ENCODE peak calls at places on chromosomes 2 and 18, in eight cellular contexts. R is midbrain; V is Ammon's horn; G is CD8-positive, alpha-beta T cell; D is D341Med; J is WTC11; T is amniotic stem cell; N is cardiac muscle cell. C is an unnamed sample.

GRCh38 chr2:166521155-166521554 is 27.1 kb upstream of the SCN7A start:
- DNase-seq in R (no peak), V (no peak), G (no peak), D (no peak), J (no peak), T (no peak), N (no peak), C (no peak)

GRCh38 chr18:72700961-72701710 is 157.0 kb upstream of the CBLN2 start:
- DNase-seq in R (peak), V (peak), G (no peak), D (no peak), J (no peak), T (peak), N (peak), C (no peak)

GRCh38 chr2:109260886-109261700 is 132.1 kb downstream of the SH3RF3 start:
- DNase-seq in R (no peak), V (no peak), G (no peak), D (no peak), J (peak), T (no peak), N (peak), C (no peak)

GRCh38 chr2:189276277-189276676 is 96.7 kb upstream of the COL5A2 start:
- DNase-seq in R (no peak), V (no peak), G (no peak), D (no peak), J (no peak), T (peak), N (no peak), C (no peak)

GRCh38 chr2:132547089-132547687 is 122.8 kb downstream of the LYPD1 start:
- DNase-seq in R (peak), V (peak), G (no peak), D (peak), J (peak), T (peak), N (peak), C (peak)

GRCh38 chr2:157473585-157473984 is 29.7 kb upstream of the CYTIP start:
- DNase-seq in R (no peak), V (no peak), G (no peak), D (no peak), J (no peak), T (no peak), N (no peak), C (no peak)

GRCh38 chr2:240288087-240288521 is 147.4 kb upstream of the GPC1 start:
- DNase-seq in R (no peak), V (no peak), G (no peak), D (no peak), J (no peak), T (no peak), N (no peak), C (no peak)

GRCh38 chr18:4106407-4107033 is 348.6 kb downstream of the DLGAP1 start:
- DNase-seq in R (peak), V (peak), G (peak), D (peak), J (peak), T (peak), N (peak), C (peak)

GRCh38 chr2:159455330-159455918 is 160.9 kb downstream of the BAZ2B start:
- DNase-seq in R (no peak), V (no peak), G (no peak), D (no peak), J (no peak), T (no peak), N (no peak), C (no peak)

GRCh38 chr2:28210535-28210934 is 182.1 kb upstream of the FOSL2 start:
- DNase-seq in R (no peak), V (no peak), G (no peak), D (no peak), J (no peak), T (no peak), N (no peak), C (no peak)

GRCh38 chr2:217905395-217905794 is 97.4 kb downstream of the TNS1 start:
- DNase-seq in R (peak), V (peak), G (no peak), D (no peak), J (no peak), T (no peak), N (no peak), C (no peak)

GRCh38 chr2:222445226-222445625 is 20.9 kb downstream of the SGPP2 start:
- DNase-seq in R (no peak), V (no peak), G (no peak), D (no peak), J (no peak), T (no peak), N (no peak), C (no peak)

GRCh38 chr2:120632796-120633646 is 102.6 kb upstream of the GLI2 start:
- DNase-seq in R (no peak), V (no peak), G (no peak), D (no peak), J (no peak), T (no peak), N (no peak), C (no peak)

GRCh38 chr18:54528942-54529376 is 62.1 kb upstream of the DYNAP start:
- DNase-seq in R (no peak), V (no peak), G (no peak), D (no peak), J (no peak), T (no peak), N (no peak), C (no peak)

GRCh38 chr2:224217962-224218347 is 178.9 kb upstream of the SERPINE2 start:
- DNase-seq in R (no peak), V (no peak), G (no peak), D (no peak), J (no peak), T (no peak), N (no peak), C (no peak)

GRCh38 chr18:29496276-29496675 is 1319.3 kb upstream of the CDH2 start:
- DNase-seq in R (no peak), V (no peak), G (no peak), D (no peak), J (no peak), T (no peak), N (no peak), C (no peak)

GRCh38 chr2:163698857-163699256 is 37.0 kb downstream of the FIGN start:
- DNase-seq in R (no peak), V (no peak), G (no peak), D (no peak), J (peak), T (no peak), N (peak), C (no peak)

GRCh38 chr2:112183327-112184025 is 45.3 kb downstream of the FBLN7 start:
- DNase-seq in R (no peak), V (no peak), G (no peak), D (no peak), J (no peak), T (no peak), N (no peak), C (no peak)

GRCh38 chr2:99818842-99819241 is 323.5 kb downstream of the AFF3 start:
- DNase-seq in R (no peak), V (no peak), G (no peak), D (no peak), J (no peak), T (no peak), N (peak), C (no peak)

GRCh38 chr2:54402350-54402749 is 53.8 kb upstream of the SPTBN1 start:
- DNase-seq in R (no peak), V (no peak), G (no peak), D (peak), J (no peak), T (no peak), N (no peak), C (no peak)

GRCh38 chr2:213021971-213022899 is 129.2 kb downstream of the IKZF2 start:
- DNase-seq in R (no peak), V (no peak), G (no peak), D (no peak), J (no peak), T (peak), N (no peak), C (no peak)

GRCh38 chr18:56869189-56869777 is 218.1 kb downstream of the WDR7 start:
- DNase-seq in R (peak), V (peak), G (no peak), D (peak), J (no peak), T (peak), N (peak), C (no peak)

GRCh38 chr18:5288517-5288935 is 7.0 kb downstream of the ZBTB14 start:
- DNase-seq in R (no peak), V (no peak), G (no peak), D (no peak), J (no peak), T (no peak), N (no peak), C (no peak)

GRCh38 chr2:88729061-88729745 is 37.7 kb downstream of the RPIA start:
- DNase-seq in R (no peak), V (no peak), G (no peak), D (no peak), J (no peak), T (no peak), N (no peak), C (no peak)

GRCh38 chr2:54672587-54673456 is 50.6 kb upstream of the EML6 start:
- DNase-seq in R (peak), V (peak), G (no peak), D (no peak), J (no peak), T (no peak), N (no peak), C (no peak)

GRCh38 chr18:63676526-63676925 is 14.8 kb upstream of the SERPINB3 start:
- DNase-seq in R (no peak), V (no peak), G (no peak), D (peak), J (peak), T (no peak), N (peak), C (peak)

GRCh38 chr2:210428415-210429179 is 48.0 kb downstream of the LANCL1 start:
- DNase-seq in R (no peak), V (no peak), G (no peak), D (no peak), J (no peak), T (no peak), N (no peak), C (no peak)

GRCh38 chr2:27123302-27124150 is at the start of gene ABHD1:
- DNase-seq in R (peak), V (peak), G (peak), D (peak), J (peak), T (no peak), N (peak), C (peak)

GRCh38 chr2:100409461-100409860 is 8.0 kb downstream of the CHST10 start:
- DNase-seq in R (no peak), V (no peak), G (no peak), D (no peak), J (no peak), T (no peak), N (no peak), C (no peak)

GRCh38 chr2:219073413-219074129 is 12.8 kb upstream of the IHH start:
- DNase-seq in R (peak), V (peak), G (peak), D (peak), J (peak), T (no peak), N (peak), C (peak)